ENCODE peak calls at places on chromosomes 4 and X, in seven cellular contexts. F is uterus, Q is PC-3, B is right atrium auricular region, R is lower lobe of right lung, Y is heart left ventricle, T is neural crest cell. W is an unnamed sample.

GRCh38 chr4:103046416-103047290 is 27.1 kb upstream of the SLC9B1 start:
- DNase-seq in R (no peak), B (no peak), T (peak), Y (no peak), Q (peak), F (no peak), W (no peak)

GRCh38 chrX:7552758-7553157 is 290.2 kb upstream of the VCX start:
- DNase-seq in R (no peak), F (no peak), B (no peak), T (no peak), Q (no peak), Y (no peak), W (no peak)

GRCh38 chr4:85005865-85006377 is 39.4 kb upstream of the WDFY3 start:
- DNase-seq in F (no peak), B (no peak), Q (peak), T (no peak), R (no peak), Y (no peak), W (no peak)

GRCh38 chr4:38386654-38387188 is 277.3 kb upstream of the KLF3 start:
- DNase-seq in T (no peak), B (no peak), Q (no peak), Y (no peak), F (no peak), R (no peak), W (no peak)

GRCh38 chr4:145069361-145069760 is 28.6 kb downstream of the ANAPC10 start:
- DNase-seq in T (no peak), Q (peak), F (no peak), B (no peak), R (no peak), Y (no peak), W (no peak)

GRCh38 chr4:147581601-147582350 is 35.4 kb upstream of the TMEM184C start:
- DNase-seq in R (no peak), F (no peak), B (no peak), Q (peak), T (no peak), Y (no peak), W (no peak)

GRCh38 chrX:44183329-44183728 is 160.1 kb downstream of the EFHC2 start:
- DNase-seq in T (no peak), B (no peak), F (no peak), R (no peak), Q (peak), Y (no peak), W (no peak)

GRCh38 chr4:2924765-2925301 is 38.4 kb downstream of the NOP14 start:
- DNase-seq in Y (no peak), F (peak), B (no peak), Q (no peak), R (peak), T (no peak), W (no peak)

GRCh38 chr4:98567611-98568010 is 90.8 kb downstream of the TSPAN5 start:
- DNase-seq in Q (no peak), Y (no peak), T (no peak), R (no peak), F (no peak), B (no peak), W (no peak)

GRCh38 chr4:42339935-42340406 is 57.3 kb upstream of the SHISA3 start:
- DNase-seq in Q (no peak), Y (peak), F (no peak), R (no peak), B (peak), T (no peak), W (no peak)

GRCh38 chr4:3527914-3528876 is 4.0 kb downstream of the LRPAP1 start:
- DNase-seq in Y (no peak), R (no peak), F (no peak), T (no peak), Q (no peak), B (no peak), W (no peak)

GRCh38 chrX:133468081-133468480 is 52.8 kb upstream of the GPC4 start:
- DNase-seq in Q (no peak), B (no peak), Y (no peak), F (no peak), T (no peak), R (no peak), W (no peak)

GRCh38 chr4:20359692-20360091 is 108.0 kb downstream of the SLIT2 start:
- DNase-seq in R (no peak), Q (no peak), B (no peak), T (no peak), F (no peak), Y (no peak), W (no peak)

GRCh38 chr4:8546766-8547107 is 33.5 kb upstream of the GPR78 start:
- DNase-seq in R (no peak), T (no peak), Y (no peak), B (no peak), F (no peak), Q (no peak), W (no peak)

GRCh38 chr4:185470503-185471195 is 884 bp downstream of the CCDC110 start:
- DNase-seq in T (peak), Q (peak), R (peak), Y (peak), B (peak), F (peak), W (peak)

GRCh38 chr4:122224348-122224747 is 72.2 kb downstream of the BLTP1 start:
- DNase-seq in B (no peak), T (peak), R (no peak), F (no peak), Q (peak), Y (no peak), W (no peak)

GRCh38 chrX:74343970-74344622 is 40.1 kb downstream of the ZCCHC13 start:
- DNase-seq in F (peak), Q (peak), T (peak), Y (peak), R (no peak), B (peak), W (no peak)

GRCh38 chrX:85243761-85244410 is at the start of the genes SATL1 and ZNF711:
- DNase-seq in B (peak), R (peak), F (peak), Y (peak), Q (no peak), T (peak), W (peak)

GRCh38 chr4:145248502-145248901 is 68.1 kb upstream of the OTUD4 start:
- DNase-seq in F (no peak), Q (no peak), B (no peak), Y (no peak), R (no peak), T (no peak), W (no peak)

GRCh38 chrX:45849261-45849660 is 648.6 kb upstream of the DIPK2B start:
- DNase-seq in Q (peak), F (no peak), T (no peak), B (no peak), Y (no peak), R (no peak), W (no peak)

GRCh38 chr4:184364100-184364921 is 110.0 kb downstream of the IRF2 start:
- DNase-seq in Q (no peak), R (no peak), B (no peak), Y (no peak), F (no peak), T (no peak), W (no peak)

GRCh38 chr4:182578402-182578801 is 335.2 kb downstream of the TENM3 start:
- DNase-seq in T (no peak), F (no peak), Q (peak), Y (no peak), R (no peak), B (no peak), W (no peak)

GRCh38 chr4:120893314-120893713 is 29.2 kb downstream of the PRDM5 start:
- DNase-seq in Y (no peak), Q (no peak), F (no peak), R (no peak), B (no peak), T (no peak), W (no peak)

GRCh38 chr4:115678425-115678941 is 565.1 kb upstream of the NDST4 start:
- DNase-seq in R (no peak), T (no peak), B (no peak), F (no peak), Y (no peak), Q (no peak), W (no peak)

GRCh38 chrX:9494806-9495205 is 29.9 kb downstream of the TBL1X start:
- DNase-seq in R (no peak), Q (no peak), B (no peak), T (no peak), Y (no peak), F (peak), W (no peak)

GRCh38 chr4:73615613-73616012 is 4.6 kb downstream of the RASSF6 start:
- DNase-seq in B (no peak), F (no peak), Q (no peak), T (no peak), R (no peak), Y (no peak), W (no peak)

GRCh38 chr4:8285143-8285975 is 15.8 kb downstream of the HTRA3 start:
- DNase-seq in Y (no peak), B (no peak), T (no peak), Q (no peak), F (no peak), R (no peak), W (no peak)

GRCh38 chrX:153687121-153688039 is at the start of gene SLC6A8:
- DNase-seq in Y (peak), T (peak), R (peak), F (peak), B (peak), Q (peak), W (no peak)

GRCh38 chr4:33941854-33942253 is 2302.5 kb downstream of the ARAP2 start:
- DNase-seq in Q (no peak), R (no peak), B (no peak), T (no peak), Y (no peak), F (no peak), W (no peak)

GRCh38 chr4:184014301-184014700 is 109.2 kb downstream of the STOX2 start:
- DNase-seq in Q (peak), Y (no peak), B (no peak), T (no peak), R (no peak), F (no peak), W (no peak)

GRCh38 chr4:76954489-76954888 is 4.9 kb downstream of the SEPTIN11 start:
- DNase-seq in Y (no peak), Q (no peak), T (no peak), R (no peak), B (no peak), F (no peak), W (no peak)

GRCh38 chr4:77833158-77833724 is 14.1 kb upstream of the CNOT6L start:
- DNase-seq in B (no peak), R (no peak), T (no peak), Q (no peak), F (no peak), Y (no peak), W (no peak)

GRCh38 chrX:81301877-81302276 is 100.0 kb downstream of the SH3BGRL start:
- DNase-seq in B (no peak), Q (peak), Y (no peak), F (no peak), T (no peak), R (no peak), W (no peak)

GRCh38 chrX:15529165-15529564 is 28.6 kb downstream of the BMX start:
- DNase-seq in Q (no peak), B (no peak), Y (no peak), R (no peak), T (no peak), F (no peak), W (no peak)

GRCh38 chr4:61194601-61195000 is 5.5 kb upstream of the ADGRL3 start:
- DNase-seq in Y (no peak), F (no peak), B (no peak), R (no peak), Q (no peak), T (no peak), W (no peak)

GRCh38 chrX:65196758-65197371 is 220.6 kb upstream of the ZC4H2 start:
- DNase-seq in Q (peak), F (no peak), R (peak), Y (no peak), B (no peak), T (peak), W (no peak)

GRCh38 chrX:16484338-16484737 is 165.6 kb upstream of the S100G start:
- DNase-seq in R (no peak), F (no peak), B (no peak), Y (no peak), Q (peak), T (no peak), W (no peak)

GRCh38 chr4:144787365-144788263 is 141.7 kb downstream of the HHIP start:
- DNase-seq in B (no peak), Y (no peak), T (no peak), F (no peak), Q (peak), R (no peak), W (no peak)

GRCh38 chrX:138745215-138745614 is 33.7 kb upstream of the FGF13 start:
- DNase-seq in B (no peak), R (no peak), Y (no peak), Q (peak), T (peak), F (peak), W (no peak)

DNA sequence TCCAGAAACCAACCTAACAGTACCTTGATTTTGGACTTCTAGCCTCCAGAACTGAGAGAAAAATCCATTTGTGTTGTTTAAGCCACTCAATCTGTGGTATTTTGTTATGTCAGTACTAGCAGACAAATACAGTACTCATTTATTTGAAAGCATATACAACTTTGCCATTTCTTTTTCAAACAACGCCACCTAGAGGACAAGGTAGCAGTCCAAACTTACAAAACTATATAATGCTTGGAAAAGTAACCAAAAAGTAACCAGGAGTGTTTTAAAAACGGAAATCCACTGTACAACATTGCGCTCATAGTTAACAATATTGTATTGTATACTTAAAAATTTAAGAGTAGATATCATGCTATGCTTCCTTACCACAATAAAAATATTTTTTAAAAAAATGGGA is 37.0 kb upstream of the FGF13 start:
- DNase-seq in Y (no peak), Q (peak), B (no peak), T (no peak), R (no peak), F (no peak), W (no peak)
- TF ChIP-seq CTCF in Y (no peak), Q (peak), B (peak), T (peak), R (peak), F (peak), W (no peak)

DNA sequence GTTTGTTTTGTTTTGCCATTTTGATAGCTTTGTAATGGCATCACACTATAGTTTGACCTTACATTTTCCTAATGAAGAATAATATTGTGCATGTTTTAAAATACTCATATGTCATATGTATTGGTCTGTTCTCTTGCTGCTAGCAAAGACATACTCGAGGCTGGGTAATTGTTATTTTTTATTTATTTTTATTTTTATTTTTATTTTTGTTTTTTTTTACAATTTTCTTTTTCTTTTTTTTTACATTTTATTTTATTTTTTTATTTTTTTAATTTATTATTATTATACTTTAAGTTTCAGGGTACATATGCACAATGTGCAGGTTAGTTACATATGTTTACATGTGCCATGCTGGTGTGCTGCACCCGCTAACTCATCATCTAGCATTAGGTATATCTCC is 104.6 kb upstream of the GRID2 start:
- DNase-seq in T (no peak), F (no peak), B (no peak), Q (no peak), R (no peak), Y (no peak), W (no peak)
- TF ChIP-seq CTCF in T (no peak), F (no peak), B (no peak), Q (no peak), R (no peak), Y (no peak), W (no peak)

GRCh38 chr4:138576684-138577083 is 334.5 kb upstream of the SLC7A11 start:
- DNase-seq in B (no peak), F (no peak), Y (no peak), T (no peak), R (no peak), Q (peak), W (no peak)
- TF ChIP-seq CTCF in B (no peak), F (no peak), Y (no peak), T (peak), R (no peak), Q (peak), W (no peak)

DNA sequence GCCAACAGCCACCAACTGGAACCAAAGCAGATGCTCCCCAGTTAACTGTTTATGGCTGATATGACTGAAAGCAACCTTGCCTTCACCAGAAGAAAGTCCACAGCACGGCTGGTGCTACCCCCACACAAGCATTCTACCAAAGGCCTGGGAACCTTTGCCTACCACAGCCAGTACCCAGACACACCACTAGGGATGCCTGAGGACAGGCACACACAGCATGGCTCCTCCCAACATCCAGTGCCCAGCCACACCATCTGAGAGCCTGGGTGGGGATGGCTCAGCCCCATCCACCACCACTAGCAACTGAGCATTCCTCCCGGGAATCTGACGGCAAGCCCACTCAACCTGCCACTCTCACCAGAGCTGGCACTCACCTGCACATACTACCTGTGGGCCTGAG is 178.6 kb downstream of the SLC7A11 start:
- DNase-seq in Y (no peak), T (no peak), B (no peak), Q (no peak), R (no peak), F (no peak), W (no peak)
- TF ChIP-seq CTCF in Y (no peak), T (no peak), B (no peak), Q (no peak), R (no peak), F (no peak), W (no peak)

DNA sequence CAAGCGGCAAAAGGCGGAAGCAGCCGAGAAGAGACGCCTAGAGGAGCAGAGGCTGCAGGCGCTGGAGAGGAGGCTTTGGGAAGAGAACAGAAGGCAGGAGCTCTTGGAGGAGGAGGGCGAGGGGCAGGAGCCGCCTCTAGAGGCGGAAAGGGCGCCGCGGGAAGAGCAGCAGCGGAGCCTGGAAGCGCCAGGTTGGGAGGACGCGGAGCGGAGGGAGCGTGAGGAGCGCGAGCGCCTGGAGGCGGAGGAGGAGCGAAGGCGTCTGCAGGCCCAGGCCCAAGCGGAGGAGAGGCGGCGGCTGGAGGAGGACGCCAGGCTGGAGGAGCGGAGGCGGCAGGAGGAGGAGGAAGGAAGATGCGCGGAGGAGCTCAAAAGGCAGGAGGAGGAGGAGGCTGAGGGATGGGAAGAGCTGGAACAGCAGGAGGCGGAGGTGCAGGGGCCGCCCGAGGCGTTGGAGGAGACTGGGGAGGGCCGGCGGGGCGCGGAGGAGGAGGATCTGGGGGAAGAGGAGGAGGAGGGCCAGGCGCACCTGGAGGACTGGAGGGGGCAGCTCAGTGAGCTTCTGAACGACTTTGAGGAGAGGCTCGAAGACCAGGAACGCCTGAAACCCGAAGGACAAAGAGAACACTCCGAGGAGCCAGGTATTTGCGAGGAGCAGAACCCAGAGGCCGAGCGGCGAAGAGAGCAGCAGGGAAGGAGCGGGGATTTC is 72.9 kb downstream of the AASDH start:
- DNase-seq in Q (no peak), F (no peak), T (no peak), B (no peak), R (no peak), Y (no peak), W (no peak)
- TF ChIP-seq CTCF in Q (no peak), F (no peak), T (no peak), B (no peak), R (no peak), Y (no peak), W (no peak)

GRCh38 chr4:138186264-138186663 is 55.9 kb downstream of the SLC7A11 start:
- DNase-seq in Y (no peak), B (no peak), F (no peak), Q (no peak), R (no peak), T (no peak), W (no peak)

GRCh38 chr4:138181288-138181687 is 60.9 kb downstream of the SLC7A11 start:
- DNase-seq in Q (no peak), R (no peak), T (no peak), F (no peak), B (no peak), Y (no peak), W (no peak)

GRCh38 chr4:138184881-138185280 is 57.3 kb downstream of the SLC7A11 start:
- DNase-seq in T (no peak), R (no peak), B (no peak), Q (no peak), F (no peak), Y (no peak), W (no peak)

GRCh38 chr4:138178566-138178965 is 63.6 kb downstream of the SLC7A11 start:
- DNase-seq in Y (no peak), R (no peak), Q (peak), B (no peak), F (no peak), T (no peak), W (no peak)

DNA sequence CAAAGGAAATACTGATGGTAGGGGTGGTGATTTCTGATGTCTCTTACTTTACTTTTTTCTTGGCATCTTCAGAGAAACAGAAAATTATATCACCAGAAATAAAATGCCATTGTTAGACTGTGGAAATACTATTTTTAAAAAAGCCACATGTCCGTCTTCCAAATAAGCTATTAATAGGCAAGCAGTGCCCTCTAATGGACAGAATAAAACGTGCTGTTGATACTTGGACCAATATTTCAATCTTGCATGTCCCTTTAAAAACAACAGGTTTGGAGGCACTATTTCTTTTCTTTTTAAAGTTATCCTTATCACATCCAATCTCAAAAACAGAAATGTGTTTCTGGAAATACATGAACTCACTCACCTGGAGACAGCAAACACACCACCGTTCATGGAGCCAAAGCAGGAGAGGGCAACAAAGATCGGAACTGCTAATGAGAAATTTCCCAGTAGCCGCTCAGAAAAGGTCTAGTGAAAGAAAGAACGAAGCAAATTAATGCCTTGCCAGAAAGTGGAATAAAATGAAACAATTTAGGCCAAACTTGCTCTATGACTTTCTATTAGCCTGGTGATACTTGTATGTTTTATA is 59.2 kb downstream of the SLC7A11 start:
- DNase-seq in Q (peak), F (no peak), Y (peak), R (no peak), T (peak), B (no peak), W (no peak)
- TF ChIP-seq CTCF in Q (peak), F (peak), Y (peak), R (peak), T (peak), B (peak), W (no peak)

GRCh38 chrX:131763674-131764073 is 219.8 kb downstream of the OR13H1 start:
- DNase-seq in B (peak), T (no peak), R (no peak), F (peak), Q (peak), Y (no peak), W (no peak)
- TF ChIP-seq CTCF in B (no peak), T (no peak), R (no peak), F (peak), Q (peak), Y (no peak), W (no peak)

W was measured in natural killer cell.